ENCODE peak calls at places on chromosomes 4 and X, in seven cellular contexts. S is left lung; H is CD4-positive, alpha-beta T cell; K is CD4-positive, CD25-positive, alpha-beta regulatory T cell; W is PC-9; Q is dorsolateral prefrontal cortex; F is CD8-positive, alpha-beta T cell. V is an unnamed sample.

GRCh38 chr4:168587326-168588125 is 90.7 kb downstream of the PALLD start:
- DNase-seq in S (no peak), H (no peak), K (no peak), W (peak; percentile 79), Q (no peak), F (no peak), V (no peak)

GRCh38 chr4:174260099-174260498 is 23.4 kb downstream of the FBXO8 start:
- DNase-seq in S (no peak), H (no peak), K (no peak), W (no peak), Q (no peak), F (no peak), V (no peak)

GRCh38 chrX:71103110-71103983 is 3.2 kb downstream of the CXorf65 start:
- DNase-seq in S (no peak), H (peak; percentile 62), K (peak; percentile 39), W (no peak), Q (no peak), F (peak; percentile 51), V (no peak)

GRCh38 chrX:68498044-68498507 is 775 bp upstream of the YIPF6 start:
- DNase-seq in S (no peak), H (no peak), K (no peak), W (peak; percentile 46), Q (no peak), F (no peak), V (no peak)

GRCh38 chr4:177480796-177481195 is 38.6 kb upstream of the AGA start:
- DNase-seq in S (no peak), H (no peak), K (no peak), W (no peak), Q (no peak), F (no peak), V (no peak)

GRCh38 chr4:3294401-3295241 is 1.8 kb downstream of the RGS12 start:
- DNase-seq in S (peak; percentile 76), H (no peak), K (no peak), W (no peak), Q (peak; percentile 22), F (no peak), V (peak; percentile 65)

GRCh38 chr4:48620093-48620492 is 130.0 kb downstream of the ZAR1 start:
- DNase-seq in S (no peak), H (no peak), K (no peak), W (no peak), Q (no peak), F (no peak), V (no peak)

GRCh38 chr4:99763635-99764101 is 53.0 kb upstream of the DAPP1 start:
- DNase-seq in S (no peak), H (no peak), K (no peak), W (peak; percentile 85), Q (no peak), F (no peak), V (no peak)

GRCh38 chr4:133045288-133045687 is 103.8 kb upstream of the PCDH10 start:
- DNase-seq in S (no peak), H (no peak), K (no peak), W (no peak), Q (no peak), F (no peak), V (no peak)
- H3K27ac ChIP-seq in S (no peak overlapping the region), H (no peak overlapping the region), K (no peak overlapping the region), W (no peak overlapping the region), Q (no peak overlapping the region), F (no peak overlapping the region), V (no peak overlapping the region)

GRCh38 chr4:25860586-25861421 is 2.0 kb downstream of the SEL1L3 start:
- DNase-seq in S (no peak), H (no peak), K (no peak), W (peak; percentile 73), Q (no peak), F (no peak), V (peak; percentile 70)
- H3K27ac ChIP-seq in S (peak overlapping the region; percentile 85), H (peak overlapping the region; percentile 62), K (peak overlapping the region; percentile 85), W (peak overlapping the region; percentile 72), Q (no peak overlapping the region), F (peak overlapping the region; percentile 58), V (peak overlapping the region; percentile 86)

GRCh38 chr4:25022198-25022597 is 8.5 kb downstream of the LGI2 start:
- DNase-seq in S (no peak), H (no peak), K (no peak), W (no peak), Q (no peak), F (no peak), V (no peak)
- H3K27ac ChIP-seq in S (no peak overlapping the region), H (no peak overlapping the region), K (no peak overlapping the region), W (no peak overlapping the region), Q (no peak overlapping the region), F (no peak overlapping the region), V (no peak overlapping the region)

GRCh38 chrX:40950546-40950945 is 134.7 kb upstream of the USP9X start:
- DNase-seq in S (no peak), H (no peak), K (no peak), W (no peak), Q (no peak), F (no peak), V (no peak)
- H3K27ac ChIP-seq in S (no peak overlapping the region), H (no peak overlapping the region), K (no peak overlapping the region), W (no peak overlapping the region), Q (no peak overlapping the region), F (no peak overlapping the region), V (no peak overlapping the region)

GRCh38 chrX:137567474-137568232 is 1.7 kb downstream of the ZIC3 start:
- DNase-seq in S (no peak), H (no peak), K (no peak), W (no peak), Q (no peak), F (no peak), V (no peak)
- H3K27ac ChIP-seq in S (no peak overlapping the region), H (no peak overlapping the region), K (no peak overlapping the region), W (no peak overlapping the region), Q (no peak overlapping the region), F (no peak overlapping the region), V (no peak overlapping the region)

GRCh38 chr4:55410431-55410830 is 14.7 kb downstream of the TMEM165 start:
- DNase-seq in S (no peak), H (no peak), K (no peak), W (no peak), Q (no peak), F (no peak), V (no peak)
- H3K27ac ChIP-seq in S (no peak overlapping the region), H (no peak overlapping the region), K (no peak overlapping the region), W (no peak overlapping the region), Q (no peak overlapping the region), F (no peak overlapping the region), V (no peak overlapping the region)

DNA sequence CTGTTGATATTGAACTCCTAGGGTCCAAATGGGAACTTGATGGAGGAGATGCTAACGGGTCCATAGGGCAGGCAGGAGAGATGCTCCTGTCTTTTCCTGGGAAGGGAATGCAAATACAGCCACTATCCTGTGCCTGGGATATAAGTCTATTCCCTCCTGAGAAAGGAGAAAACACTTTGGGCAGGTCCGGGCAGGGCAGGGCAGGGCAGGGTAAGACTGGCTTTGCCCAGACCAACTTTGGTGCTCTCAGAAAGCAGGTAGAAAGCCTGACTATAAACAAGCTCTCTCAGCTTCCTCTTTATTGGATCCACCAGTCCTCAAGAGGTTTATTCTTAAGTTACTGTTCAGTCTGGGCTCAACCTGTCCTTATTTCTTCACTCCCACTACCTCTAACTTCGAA is 232.3 kb downstream of the PTTG2 start:
- DNase-seq in S (no peak), H (no peak), K (no peak), W (no peak), Q (no peak), F (no peak), V (no peak)
- H3K27ac ChIP-seq in S (no peak overlapping the region), H (no peak overlapping the region), K (no peak overlapping the region), W (no peak overlapping the region), Q (no peak overlapping the region), F (no peak overlapping the region), V (no peak overlapping the region)

DNA sequence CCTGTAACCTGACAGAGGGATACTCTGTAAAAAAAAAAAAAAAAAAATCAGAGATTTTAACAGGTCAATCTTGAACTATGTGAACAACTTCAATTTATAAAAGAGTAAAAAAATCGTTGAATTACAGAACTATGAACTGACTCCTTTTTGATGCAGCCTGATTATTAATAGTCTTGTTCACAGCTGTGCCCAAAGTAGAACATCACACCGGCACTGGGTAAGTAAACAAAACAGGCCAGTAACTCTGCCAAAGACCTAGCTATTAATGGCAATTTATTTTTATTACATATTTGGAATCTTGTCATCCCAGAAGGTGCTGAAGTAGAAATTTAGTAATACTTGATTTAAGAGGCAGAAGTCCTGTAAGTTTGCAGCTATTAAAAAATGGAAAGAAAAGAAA is 31.4 kb downstream of the CPE start:
- DNase-seq in S (no peak), H (no peak), K (no peak), W (no peak), Q (no peak), F (no peak), V (no peak)
- H3K27ac ChIP-seq in S (no peak overlapping the region), H (no peak overlapping the region), K (no peak overlapping the region), W (no peak overlapping the region), Q (no peak overlapping the region), F (no peak overlapping the region), V (no peak overlapping the region)

GRCh38 chr4:165502919-165503907 is 124.4 kb downstream of the CPE start:
- DNase-seq in S (no peak), H (no peak), K (no peak), W (no peak), Q (no peak), F (no peak), V (no peak)
- H3K27ac ChIP-seq in S (peak overlapping the region; percentile 20), H (no peak overlapping the region), K (no peak overlapping the region), W (no peak overlapping the region), Q (no peak overlapping the region), F (no peak overlapping the region), V (no peak overlapping the region)

GRCh38 chr4:166994686-166995085 is 239.6 kb downstream of the SPOCK3 start:
- DNase-seq in S (no peak), H (no peak), K (no peak), W (no peak), Q (no peak), F (no peak), V (no peak)

GRCh38 chr4:166996216-166996615 is 238.1 kb downstream of the SPOCK3 start:
- DNase-seq in S (no peak), H (no peak), K (no peak), W (no peak), Q (no peak), F (no peak), V (no peak)

DNA sequence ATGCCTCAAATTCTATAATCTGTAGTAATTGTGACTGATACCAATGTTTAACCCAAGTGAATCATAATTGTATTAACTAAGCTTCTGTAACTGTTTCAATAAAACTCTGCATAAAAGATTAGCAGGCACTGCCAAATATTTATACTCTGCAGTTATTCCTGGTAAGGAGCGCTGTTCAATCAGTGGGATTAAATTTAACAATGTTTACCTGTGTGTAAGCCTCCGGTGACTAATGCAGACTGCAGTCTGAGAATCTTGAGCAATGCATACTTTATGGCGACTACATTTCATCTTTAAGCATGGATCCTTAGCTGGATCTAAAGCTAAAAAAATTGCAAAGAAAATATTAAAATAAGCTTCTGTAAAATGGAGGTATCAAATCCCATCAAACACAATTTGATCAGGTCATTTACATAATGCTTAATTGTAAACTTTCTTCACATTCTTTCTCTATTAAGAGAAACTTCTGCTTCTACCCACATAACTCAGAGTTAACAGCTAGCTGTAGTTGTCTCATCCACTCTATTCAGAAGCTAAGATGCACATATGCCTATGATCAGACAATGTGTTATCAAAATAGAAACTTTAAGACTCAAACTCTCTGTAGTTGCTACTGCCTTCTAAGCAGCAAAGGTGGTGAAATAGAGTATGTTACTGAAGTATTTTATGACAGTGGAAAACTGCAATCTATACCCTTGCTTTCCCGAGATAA is 234.0 kb downstream of the SPOCK3 start:
- DNase-seq in S (no peak), H (no peak), K (no peak), W (peak; percentile 61), Q (no peak), F (no peak), V (no peak)
- H3K27ac ChIP-seq in S (no peak overlapping the region), H (no peak overlapping the region), K (no peak overlapping the region), W (no peak overlapping the region), Q (no peak overlapping the region), F (no peak overlapping the region), V (no peak overlapping the region)